ENCODE peak calls at places on chromosomes 4 and X, in ten cellular contexts. P, T, S, C, Y, B, V, F, O and X are unnamed samples.

GRCh38 chrX:110341189-110342035 is 17.2 kb upstream of the RTL9 start:
- DNase-seq in O (peak), B (no peak), C (no peak), Y (peak), F (peak), V (no peak), T (no peak), S (no peak), P (no peak), X (no peak)

GRCh38 chr4:153731239-153731638 is 28.6 kb downstream of the RNF175 start:
- DNase-seq in T (no peak), O (peak), C (no peak), V (no peak), B (peak), F (peak), S (no peak), P (no peak), Y (peak), X (no peak)

GRCh38 chr4:75432683-75433082 is 81.5 kb downstream of the RCHY1 start:
- DNase-seq in B (no peak), V (no peak), P (no peak), F (peak), S (no peak), T (no peak), C (no peak), O (peak), Y (peak), X (no peak)

GRCh38 chr4:153418581-153418980 is 47.6 kb upstream of the TMEM131L start:
- DNase-seq in F (no peak), O (no peak), Y (no peak), P (no peak), B (no peak), V (no peak), S (no peak), T (no peak), C (no peak), X (no peak)

GRCh38 chrX:50635811-50636365 is 165.3 kb upstream of the DGKK start:
- DNase-seq in S (no peak), Y (no peak), F (no peak), T (no peak), P (no peak), B (no peak), V (no peak), C (no peak), O (no peak), X (no peak)

GRCh38 chr4:107721436-107722090 is 1.5 kb upstream of the PAPSS1 start:
- DNase-seq in O (peak), C (peak), Y (no peak), P (no peak), F (no peak), S (peak), T (peak), V (no peak), B (no peak), X (peak)

GRCh38 chrX:16903274-16904019 is 33.3 kb upstream of the RBBP7 start:
- DNase-seq in Y (no peak), C (no peak), V (no peak), F (no peak), O (no peak), B (no peak), T (no peak), P (no peak), S (no peak), X (no peak)

GRCh38 chr4:154779362-154779947 is 1.6 kb upstream of the RBM46 start:
- DNase-seq in C (no peak), P (no peak), S (no peak), T (no peak), B (peak), V (no peak), F (peak), O (peak), Y (peak), X (no peak)

GRCh38 chr4:99468891-99469290 is 33.7 kb upstream of the ADH7 start:
- DNase-seq in C (no peak), P (no peak), O (peak), T (no peak), Y (no peak), B (no peak), S (no peak), F (no peak), V (no peak), X (no peak)

GRCh38 chr4:153242848-153243324 is 38.6 kb downstream of the TRIM2 start:
- DNase-seq in C (peak), B (no peak), V (no peak), T (no peak), O (no peak), P (no peak), Y (no peak), S (no peak), F (no peak), X (no peak)

GRCh38 chr4:113750315-113750714 is 11.2 kb downstream of the CAMK2D start:
- DNase-seq in T (no peak), S (no peak), C (no peak), V (no peak), Y (no peak), O (no peak), F (no peak), B (no peak), P (no peak), X (no peak)

GRCh38 chr4:8599657-8600056 is 7.1 kb downstream of the CPZ start:
- DNase-seq in F (peak), S (no peak), O (peak), Y (peak), B (no peak), V (no peak), P (no peak), C (no peak), T (no peak), X (no peak)

GRCh38 chr4:15084780-15085179 is 82.5 kb downstream of the CPEB2 start:
- DNase-seq in T (no peak), V (no peak), B (no peak), Y (no peak), P (no peak), C (no peak), O (no peak), F (no peak), S (no peak), X (no peak)

GRCh38 chrX:77431227-77431626 is 16.0 kb upstream of the FGF16 start:
- DNase-seq in F (peak), T (no peak), Y (no peak), P (no peak), C (no peak), S (no peak), O (peak), B (no peak), V (no peak), X (no peak)

GRCh38 chr4:54165438-54165837 is 63.7 kb upstream of the PDGFRA start:
- DNase-seq in F (peak), O (peak), S (no peak), Y (peak), C (no peak), B (peak), V (no peak), P (no peak), T (no peak), X (no peak)

GRCh38 chr4:6391852-6392188 is 80.6 kb downstream of the PPP2R2C start:
- DNase-seq in P (no peak), S (no peak), B (no peak), C (no peak), T (no peak), F (no peak), O (no peak), Y (no peak), V (no peak), X (no peak)

GRCh38 chr4:11297201-11297600 is 131.5 kb downstream of the HS3ST1 start:
- DNase-seq in C (no peak), F (no peak), T (no peak), V (no peak), S (no peak), B (no peak), O (no peak), P (no peak), Y (no peak), X (no peak)

GRCh38 chrX:151789179-151789800 is 54.7 kb downstream of the CNGA2 start:
- DNase-seq in V (no peak), B (peak), Y (peak), O (peak), F (peak), S (no peak), T (no peak), P (no peak), C (no peak), X (no peak)